ENCODE peak calls at places on chromosome 13, in four cellular contexts. K is SK-N-SH, I is K562, M is GM12878. X is an unnamed sample.

GRCh38 chr13:25494708-25495411 is 123.1 kb downstream of the ATP8A2 start:
- DNase-seq in M (no peak), I (peak), K (no peak), X (no peak)

GRCh38 chr13:109196896-109197295 is 567.5 kb downstream of the MYO16 start:
- DNase-seq in I (peak), M (no peak), K (no peak), X (peak)

GRCh38 chr13:48483589-48483988 is 49.3 kb downstream of the RCBTB2 start:
- DNase-seq in M (no peak), I (no peak), K (no peak), X (no peak)

GRCh38 chr13:38785490-38785889 is 98.6 kb downstream of the FREM2 start:
- DNase-seq in M (no peak), K (no peak), I (no peak), X (no peak)

GRCh38 chr13:60261432-60262351 is 98.0 kb upstream of the DIAPH3 start:
- DNase-seq in M (no peak), I (no peak), K (no peak), X (no peak)

GRCh38 chr13:22173605-22174004 is 502.7 kb downstream of the FGF9 start:
- DNase-seq in M (no peak), I (no peak), K (no peak), X (no peak)

GRCh38 chr13:111899714-111900389 is 167.1 kb upstream of the SOX1 start:
- DNase-seq in K (no peak), M (no peak), I (no peak), X (no peak)

GRCh38 chr13:112134150-112135075 is 67.5 kb downstream of the SOX1 start:
- DNase-seq in K (no peak), I (peak), M (no peak), X (no peak)

GRCh38 chr13:112141643-112142400 is 74.9 kb downstream of the SOX1 start:
- DNase-seq in I (no peak), K (no peak), M (no peak), X (no peak)

GRCh38 chr13:79946556-79946955 is 394.4 kb downstream of the SPRY2 start:
- DNase-seq in M (no peak), K (no peak), I (no peak), X (no peak)

GRCh38 chr13:113668491-113668971 is 1.5 kb downstream of the GRK1 start:
- DNase-seq in K (no peak), M (no peak), I (no peak), X (no peak)

GRCh38 chr13:101397742-101398141 is 18.6 kb downstream of the NALCN start:
- DNase-seq in M (no peak), K (no peak), I (no peak), X (no peak)

GRCh38 chr13:25980255-25980654 is 71.6 kb downstream of the SHISA2 start:
- DNase-seq in I (peak), K (peak), M (no peak), X (peak)

GRCh38 chr13:107421028-107421427 is 794.3 kb downstream of the LIG4 start:
- DNase-seq in I (no peak), M (no peak), K (no peak), X (no peak)

GRCh38 chr13:98208606-98209005 is 31.5 kb upstream of the RNF113B start:
- DNase-seq in I (no peak), M (no peak), K (no peak), X (no peak)

GRCh38 chr13:40102360-40102727 is 446.9 kb downstream of the COG6 start:
- DNase-seq in M (no peak), I (no peak), K (no peak), X (no peak)

GRCh38 chr13:103976371-103976770 is 910.2 kb upstream of the SLC10A2 start:
- DNase-seq in K (no peak), M (no peak), I (no peak), X (no peak)

GRCh38 chr13:34522818-34523217 is 419.3 kb upstream of the NBEA start:
- DNase-seq in M (no peak), I (no peak), K (no peak), X (no peak)

GRCh38 chr13:92849381-92849780 is 377.2 kb upstream of the GPC6 start:
- DNase-seq in I (no peak), M (no peak), K (no peak), X (no peak)

GRCh38 chr13:75264611-75265010 is 217.4 kb downstream of the TBC1D4 start:
- DNase-seq in K (no peak), I (no peak), M (no peak), X (no peak)

GRCh38 chr13:73090116-73090811 is 31.5 kb downstream of the KLF5 start:
- DNase-seq in I (peak), K (no peak), M (no peak), X (peak)

GRCh38 chr13:59112375-59112774 is 1051.4 kb downstream of the DIAPH3 start:
- DNase-seq in M (no peak), K (peak), I (no peak), X (no peak)

GRCh38 chr13:20780318-20780717 is 6.6 kb upstream of the EEF1AKMT1 start:
- DNase-seq in I (no peak), K (no peak), M (no peak), X (no peak)

GRCh38 chr13:45105895-45106294 is 14.4 kb upstream of the GTF2F2 start:
- DNase-seq in I (no peak), K (no peak), M (no peak), X (no peak)

GRCh38 chr13:112718318-112718717 is 28.5 kb downstream of the ATP11A start:
- DNase-seq in M (no peak), K (no peak), I (no peak), X (no peak)

DNA sequence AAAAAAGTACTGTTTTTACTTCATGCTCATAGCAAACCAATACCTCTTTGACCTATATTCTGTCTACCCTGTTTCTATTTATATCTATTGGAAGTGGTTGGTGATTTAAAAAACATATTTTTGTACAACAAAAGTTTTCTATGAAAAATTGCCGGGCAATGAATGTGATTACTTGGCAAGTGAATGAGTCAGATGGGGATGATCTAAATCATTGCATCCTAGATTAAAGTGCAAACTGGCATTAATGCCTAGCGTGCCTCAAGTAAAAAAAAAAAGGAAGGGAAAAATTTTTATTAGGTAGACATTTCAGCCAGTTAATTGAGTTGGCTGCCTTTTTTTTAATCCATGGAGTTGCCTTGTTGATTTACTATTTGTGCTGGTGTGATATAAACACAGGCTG is 500.6 kb downstream of the KCTD12 start:
- DNase-seq in K (no peak), I (no peak), M (no peak), X (no peak)
- TF ChIP-seq EP300 in K (no peak), I (no peak), M (no peak), X (no peak)

GRCh38 chr13:35714588-35714987 is 238.1 kb upstream of the MAB21L1 start:
- DNase-seq in K (peak), M (no peak), I (no peak), X (no peak)
- TF ChIP-seq ZBTB33 in K (no peak), M (no peak), I (no peak), X (no peak)

DNA sequence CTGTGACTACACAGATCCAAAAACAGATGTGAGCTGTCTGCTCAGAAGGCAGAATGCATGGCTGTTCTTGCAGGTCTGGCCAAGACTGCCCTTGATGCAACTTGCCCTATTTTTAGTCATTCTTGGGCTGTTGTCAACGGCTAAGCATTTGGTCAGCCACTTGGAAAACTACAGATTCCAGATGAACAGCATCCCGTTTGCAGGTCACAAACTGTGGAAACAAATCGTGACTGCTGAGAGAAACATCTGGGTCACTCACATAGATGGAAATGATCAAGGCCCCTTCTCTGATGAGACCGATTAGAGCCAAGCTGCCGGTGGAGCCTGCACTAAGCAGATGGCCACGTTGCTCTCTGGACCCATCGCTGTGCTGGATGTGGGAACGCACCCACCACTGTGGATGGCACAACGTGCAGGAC is 15.4 kb upstream of the METTL21C start:
- DNase-seq in K (no peak), M (no peak), I (no peak), X (no peak)
- TF ChIP-seq EP300 in K (no peak), M (no peak), I (no peak), X (no peak)

DNA sequence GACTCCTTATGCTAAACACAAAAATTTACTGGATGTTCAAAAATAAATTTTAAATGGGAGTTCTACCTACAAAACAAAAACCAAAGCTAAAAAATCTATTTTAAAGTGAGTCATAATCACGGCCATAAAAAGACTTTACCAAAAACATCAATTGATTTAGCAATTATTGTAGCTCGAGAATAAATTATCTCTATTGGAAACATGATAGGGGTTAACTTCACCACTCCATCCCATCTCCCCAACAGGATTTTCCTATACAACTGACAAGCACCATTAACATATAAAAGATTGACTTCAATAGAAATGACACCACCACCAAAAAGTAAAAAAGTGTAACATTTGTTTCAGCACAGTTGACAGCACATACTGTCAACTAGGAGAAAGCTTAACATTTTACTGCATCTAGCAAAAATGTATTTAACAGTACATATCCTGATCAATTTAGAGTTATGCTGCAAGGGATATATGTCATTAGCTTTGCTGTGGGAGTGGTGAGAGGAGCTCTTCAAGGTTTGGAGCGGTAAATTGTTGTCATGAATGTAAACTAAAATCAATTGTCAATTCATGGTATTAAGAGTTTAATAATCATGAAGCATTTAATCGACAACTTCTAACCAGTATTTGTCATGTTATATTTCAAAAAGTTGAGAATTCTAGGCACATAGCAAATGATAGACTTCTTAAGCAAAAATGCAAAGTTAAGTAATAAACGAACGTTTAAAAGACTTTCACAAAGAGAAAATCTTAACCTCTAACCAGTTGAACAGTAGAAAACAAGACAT is 3.8 kb downstream of the UBL3 start:
- DNase-seq in M (no peak), I (no peak), K (no peak), X (no peak)
- TF ChIP-seq ZBTB33 in M (no peak), I (no peak), K (no peak), X (no peak)

DNA sequence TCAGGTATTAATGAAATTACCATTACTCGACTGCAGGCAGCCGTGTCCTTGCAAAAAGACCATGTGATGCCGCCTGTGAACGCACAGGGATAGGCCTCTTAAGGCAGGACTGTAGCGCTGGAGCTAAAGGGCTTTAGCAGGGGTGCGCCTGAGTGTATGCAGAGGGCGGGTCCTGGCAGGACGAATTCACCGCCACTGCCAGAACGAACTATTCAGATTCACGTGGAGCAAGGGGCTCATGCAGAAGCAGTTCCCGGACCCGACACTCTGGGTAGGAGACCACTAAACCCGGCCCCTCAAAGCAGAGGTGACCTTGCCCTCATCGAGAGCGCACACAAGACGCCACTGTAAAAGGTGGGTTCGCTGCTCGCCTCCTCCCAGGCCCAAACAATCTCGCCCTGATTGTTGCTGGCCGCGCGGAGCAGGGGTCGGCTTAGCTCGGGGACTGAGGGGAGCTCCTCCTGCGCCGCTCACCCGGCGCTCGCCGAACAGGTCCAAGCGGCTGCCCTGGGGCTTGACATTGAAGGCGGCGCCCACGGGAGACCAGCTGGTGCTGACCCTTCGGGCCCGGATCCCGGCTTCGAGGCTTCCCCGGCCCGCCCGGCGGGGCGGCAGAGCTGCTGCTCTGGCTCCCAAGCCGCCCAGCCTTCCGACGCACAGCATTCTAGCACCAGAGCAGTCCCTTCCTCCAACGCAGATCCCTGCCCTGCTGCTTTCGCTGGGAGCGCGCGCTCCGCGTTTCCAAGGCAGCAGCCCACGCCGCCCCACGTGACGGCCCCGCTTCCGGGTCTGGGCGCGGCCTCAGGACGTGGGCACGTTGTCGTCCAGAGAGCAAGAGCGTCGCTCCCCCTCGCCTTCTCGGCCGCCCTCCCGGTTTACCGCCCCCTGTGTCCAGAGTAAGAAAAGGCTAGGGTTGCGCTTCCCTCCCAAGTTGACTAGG is at the start of gene MIPEP:
- DNase-seq in I (peak), K (peak), M (peak), X (peak)
- TF ChIP-seq EP300 in I (no peak), K (no peak), M (no peak), X (peak)

GRCh38 chr13:50893211-50893852 is 16.3 kb upstream of the RNASEH2B start:
- DNase-seq in K (peak), I (no peak), M (no peak), X (no peak)

GRCh38 chr13:50891206-50891605 is 18.4 kb upstream of the RNASEH2B start:
- DNase-seq in I (no peak), M (no peak), K (no peak), X (no peak)

GRCh38 chr13:50892162-50892944 is 17.2 kb upstream of the RNASEH2B start:
- DNase-seq in M (no peak), I (no peak), K (no peak), X (no peak)

GRCh38 chr13:50894042-50894441 is 15.5 kb upstream of the RNASEH2B start:
- DNase-seq in M (no peak), K (no peak), I (no peak), X (no peak)

DNA sequence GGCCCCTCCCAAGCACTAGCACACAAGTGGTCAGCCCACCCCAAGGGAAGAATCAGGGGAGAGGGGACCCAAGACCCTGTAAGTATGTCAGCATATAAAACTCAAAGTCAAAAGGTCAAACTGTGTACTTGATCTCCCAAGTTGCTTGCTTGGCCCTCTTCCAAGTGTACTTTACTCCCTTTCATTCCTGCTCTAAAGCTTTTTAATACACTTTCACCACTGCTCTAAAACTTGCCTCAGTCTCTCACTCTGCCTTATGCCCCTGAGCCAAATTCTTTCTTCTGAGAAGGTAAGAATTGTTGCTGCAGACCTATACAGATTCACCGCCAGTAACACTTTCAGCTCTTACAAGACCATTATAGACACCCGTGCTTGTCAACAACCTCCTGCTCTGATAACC is 15.1 kb upstream of the RNASEH2B start:
- DNase-seq in M (no peak), I (no peak), K (no peak), X (no peak)
- TF ChIP-seq ZBTB33 in M (no peak), I (no peak), K (no peak), X (no peak)

DNA sequence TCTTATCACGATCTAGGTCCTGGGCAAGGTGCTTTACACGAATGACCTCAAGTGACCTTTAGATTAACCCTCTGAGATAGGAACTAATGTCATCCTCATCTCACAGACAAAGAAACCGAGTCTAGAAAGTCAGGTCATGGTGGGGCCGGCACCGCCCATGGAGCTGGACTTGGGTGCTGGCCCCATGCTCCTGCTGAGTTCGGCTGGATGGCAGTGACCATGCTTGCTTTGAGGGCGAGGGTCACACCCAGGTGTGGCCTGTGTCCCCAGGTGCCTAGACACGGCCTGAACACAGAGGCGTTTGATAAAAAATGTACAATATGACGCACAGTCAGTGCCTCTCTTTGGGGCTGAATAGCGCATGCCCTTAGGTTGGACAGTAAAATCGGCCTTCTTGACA is 26.8 kb downstream of the COL4A2 start:
- DNase-seq in I (no peak), K (no peak), M (no peak), X (no peak)
- TF ChIP-seq EP300 in I (no peak), K (no peak), M (no peak), X (no peak)

DNA sequence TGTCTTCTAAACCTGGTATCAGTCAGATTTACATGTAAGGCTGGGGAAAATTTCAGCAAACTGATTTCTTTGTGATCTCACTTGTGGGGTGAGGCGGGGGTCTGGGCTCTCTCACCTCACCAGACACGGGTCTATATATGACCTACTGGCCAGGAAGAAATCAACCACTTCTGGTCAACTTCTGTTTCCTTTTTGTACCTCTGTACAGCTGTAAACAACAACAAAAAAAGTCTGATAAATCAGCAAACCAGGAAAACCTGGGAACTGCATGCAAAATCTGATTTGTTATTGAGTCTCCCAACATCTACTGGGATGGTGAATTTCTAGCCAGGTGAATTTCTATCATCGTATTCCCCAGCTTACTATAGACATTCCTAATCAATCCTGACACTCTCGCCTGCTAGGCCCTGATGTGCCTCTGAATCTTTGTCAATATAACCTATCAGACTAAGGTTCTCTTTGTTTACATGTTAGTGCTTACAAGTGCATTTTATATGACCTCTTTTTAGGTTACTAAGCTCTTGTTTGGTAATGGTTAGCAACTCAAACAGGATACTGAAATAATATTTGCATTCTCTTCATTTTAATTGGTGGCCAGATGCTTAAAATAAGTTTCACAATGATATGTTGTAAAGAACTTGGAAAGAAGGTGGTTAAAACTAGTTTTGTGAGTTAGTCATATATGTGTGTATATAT is 77.7 kb downstream of the LRRC63 start:
- DNase-seq in K (no peak), I (no peak), M (no peak), X (no peak)
- TF ChIP-seq ZBTB33 in K (no peak), I (no peak), M (no peak), X (no peak)

GRCh38 chr13:76579701-76580100 is 306.5 kb downstream of the KCTD12 start:
- DNase-seq in I (no peak), M (no peak), K (no peak), X (no peak)
- TF ChIP-seq EP300 in I (no peak), M (no peak), K (no peak), X (no peak)

DNA sequence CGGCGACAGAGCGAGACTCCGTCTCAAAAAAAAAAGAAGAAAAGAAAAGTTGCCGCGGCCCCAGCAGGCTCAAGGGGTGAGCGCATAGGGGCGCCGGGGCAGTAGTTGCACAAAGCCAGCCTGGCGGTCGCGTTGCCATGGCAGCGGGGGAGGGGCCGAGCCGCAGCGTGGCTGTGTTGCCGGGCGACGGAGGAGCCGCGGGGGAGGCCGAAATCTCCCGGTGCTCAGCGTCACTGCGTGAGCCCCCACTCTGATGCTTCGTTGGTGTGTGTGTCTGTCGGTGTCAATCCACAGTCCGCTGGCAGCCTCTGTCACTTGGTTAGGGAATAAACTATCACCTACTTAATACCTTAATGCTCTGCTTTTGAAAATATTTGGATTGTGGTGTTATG is 82.9 kb upstream of the C1QTNF9B start:
- DNase-seq in M (no peak), I (peak), K (peak), X (peak)
- TF ChIP-seq ZBTB33 in M (no peak), I (no peak), K (no peak), X (no peak)

X was measured in HepG2.